ENCODE peak calls at places on chromosomes 2 and 18, in six cellular contexts. E is NCI-H1694 treated with DMSO at 0.1 percent for 48 hours; O is endothelial cell; C is amniotic stem cell; B is fibroblast of lung; Q is stimulated activated CD8-positive, alpha-beta memory T cell treated with anti-CD3 and anti-CD28 coated beads, Interleukin-7, amount 100 ng/mL, for 48 hours. A is an unnamed sample.

GRCh38 chr2:38697116-38697840 is 31.4 kb downstream of the GALM start:
- DNase-seq in Q (no peak), O (no peak), C (no peak), B (peak), E (no peak), A (no peak)

GRCh38 chr18:36572135-36572856 is 256.5 kb downstream of the TPGS2 start:
- DNase-seq in C (peak), Q (no peak), E (peak), B (peak), O (peak), A (peak)

GRCh38 chr18:57027190-57027708 is 119.6 kb upstream of the BOD1L2 start:
- DNase-seq in O (no peak), C (no peak), B (no peak), E (no peak), Q (no peak), A (no peak)

GRCh38 chr2:64652231-64653173 is 1.2 kb downstream of the SERTAD2 start:
- DNase-seq in O (no peak), Q (no peak), C (peak), E (no peak), B (peak), A (no peak)

GRCh38 chr2:71605173-71605641 is 151.8 kb downstream of the DYSF start:
- DNase-seq in O (peak), B (no peak), E (no peak), C (no peak), Q (no peak), A (no peak)

GRCh38 chr2:5409925-5410360 is 282.2 kb upstream of the SOX11 start:
- DNase-seq in Q (no peak), O (peak), C (no peak), B (no peak), E (peak), A (no peak)

GRCh38 chr2:16617282-16618266 is 48.1 kb downstream of the CYRIA start:
- DNase-seq in C (no peak), Q (no peak), B (peak), O (peak), E (no peak), A (no peak)

GRCh38 chr2:197556456-197556855 is 40.6 kb downstream of the MOB4 start:
- DNase-seq in Q (no peak), E (no peak), O (no peak), C (no peak), B (peak), A (no peak)

GRCh38 chr2:238242731-238243495 is 3.1 kb upstream of the HES6 start:
- DNase-seq in C (no peak), B (no peak), E (no peak), O (no peak), Q (no peak), A (no peak)

GRCh38 chr18:23532848-23533247 is 29.5 kb downstream of the RMC1 start:
- DNase-seq in C (no peak), O (no peak), Q (no peak), E (no peak), B (no peak), A (no peak)

GRCh38 chr2:226795281-226796011 is 4.2 kb downstream of the IRS1 start:
- DNase-seq in O (no peak), C (no peak), E (no peak), Q (no peak), B (peak), A (no peak)

GRCh38 chr2:228801451-228801850 is 469.6 kb downstream of the PID1 start:
- DNase-seq in E (no peak), O (no peak), Q (no peak), B (no peak), C (no peak), A (no peak)

GRCh38 chr2:176407711-176408110 is 138.5 kb downstream of the MTX2 start:
- DNase-seq in E (no peak), C (no peak), Q (no peak), B (no peak), O (no peak), A (no peak)

A was measured in HCT116.